ENCODE peak calls at places on chromosomes 6 and 20, in six cellular contexts. F is posterior vena cava, Z is ascending aorta, Y is NCI-H1048, R is NCI-H2081 treated with DMSO at 0.1 percent for 48 hours, G is Ammon's horn. X is an unnamed sample.
A peak's percentile ranks its signal among the peaks of the same experiment; 100 is the strongest.

GRCh38 chr6:43302126-43302525 is 4.1 kb downstream of the SLC22A7 start:
- DNase-seq in R (no peak), Z (peak; percentile 37), F (peak; percentile 59), Y (no peak), G (no peak), X (no peak)

GRCh38 chr6:151075527-151075926 is 164.2 kb upstream of the AKAP12 start:
- DNase-seq in F (no peak), Z (no peak), G (no peak), R (no peak), Y (no peak), X (no peak)

GRCh38 chr6:32110632-32111031 is 1.5 kb upstream of the TNXB start:
- DNase-seq in Y (no peak), Z (no peak), F (no peak), R (no peak), G (no peak), X (no peak)

GRCh38 chr20:60011512-60012507 is 53.6 kb downstream of the CDH26 start:
- DNase-seq in Y (no peak), R (no peak), G (no peak), F (no peak), Z (no peak), X (no peak)

GRCh38 chr6:83057705-83058321 is 7.8 kb downstream of the UBE3D start:
- DNase-seq in R (no peak), F (no peak), Z (no peak), G (peak; percentile 75), Y (no peak), X (no peak)

GRCh38 chr6:167512926-167513325 is 188.0 kb downstream of the TTLL2 start:
- DNase-seq in F (no peak), G (no peak), R (no peak), Z (no peak), Y (no peak), X (no peak)

GRCh38 chr20:58433759-58434158 is 44.7 kb downstream of the VAPB start:
- DNase-seq in F (no peak), Z (no peak), G (no peak), Y (no peak), R (no peak), X (no peak)

GRCh38 chr6:151307501-151307900 is 67.7 kb downstream of the AKAP12 start:
- DNase-seq in G (no peak), Y (no peak), R (no peak), F (no peak), Z (no peak), X (no peak)

GRCh38 chr6:161198781-161199505 is 74.9 kb downstream of the AGPAT4 start:
- DNase-seq in F (no peak), Y (no peak), Z (no peak), R (no peak), G (no peak), X (no peak)

GRCh38 chr20:39986231-39986904 is 702.7 kb downstream of the MAFB start:
- DNase-seq in F (peak; percentile 85), R (no peak), Y (no peak), G (peak; percentile 20), Z (peak; percentile 71), X (peak; percentile 74)

GRCh38 chr6:25835442-25836283 is 3.8 kb upstream of the SLC17A1 start:
- DNase-seq in F (no peak), R (no peak), Y (no peak), Z (no peak), G (no peak), X (no peak)

GRCh38 chr6:12152023-12152960 is 137.9 kb upstream of the EDN1 start:
- DNase-seq in Y (no peak), F (no peak), R (no peak), Z (no peak), G (peak; percentile 59), X (no peak)

GRCh38 chr6:24539416-24539815 is 44.6 kb downstream of the ALDH5A1 start:
- DNase-seq in Z (no peak), F (no peak), G (no peak), Y (no peak), R (no peak), X (no peak)

GRCh38 chr20:25574411-25574810 is 10.9 kb downstream of the NINL start:
- DNase-seq in R (no peak), G (no peak), Z (no peak), F (no peak), Y (no peak), X (no peak)

GRCh38 chr6:125365230-125365629 is 63.5 kb upstream of the HDDC2 start:
- DNase-seq in Z (no peak), Y (no peak), F (no peak), R (no peak), G (no peak), X (no peak)